ENCODE peak calls at places on chromosomes 3 and 15, in nine cellular contexts. S, T, B, Z, Q, J, W, H and F are unnamed samples.

GRCh38 chr3:177136715-177137114 is 60.6 kb downstream of the TBL1XR1 start:
- DNase-seq in S (no peak), T (no peak), B (no peak), Z (no peak), Q (no peak), J (no peak), W (no peak), H (no peak), F (no peak)

GRCh38 chr15:98144388-98144787 is 183.9 kb downstream of the ARRDC4 start:
- DNase-seq in S (no peak), T (no peak), B (no peak), Z (no peak), Q (no peak), J (no peak), W (no peak), H (no peak), F (no peak)

GRCh38 chr3:175383366-175383765 is 524.2 kb downstream of the NAALADL2 start:
- DNase-seq in S (no peak), T (no peak), B (no peak), Z (peak; percentile 31), Q (peak; percentile 45), J (no peak), W (no peak), H (no peak), F (no peak)

GRCh38 chr3:2628117-2628516 is 482.1 kb downstream of the IL5RA start:
- DNase-seq in S (no peak), T (no peak), B (no peak), Z (no peak), Q (no peak), J (no peak), W (no peak), H (no peak), F (no peak)

GRCh38 chr15:78303729-78304486 is 4.5 kb upstream of the SKIC8 start:
- DNase-seq in S (no peak), T (no peak), B (no peak), Z (no peak), Q (no peak), J (no peak), W (no peak), H (no peak), F (no peak)

GRCh38 chr3:117722856-117723255 is 1013.3 kb downstream of the TUSC7 start:
- DNase-seq in S (no peak), T (no peak), B (no peak), Z (no peak), Q (no peak), J (no peak), W (no peak), H (no peak), F (no peak)

GRCh38 chr15:45667002-45667401 is 32.2 kb downstream of the SQOR start:
- DNase-seq in S (no peak), T (no peak), B (no peak), Z (no peak), Q (no peak), J (no peak), W (no peak), H (no peak), F (no peak)

GRCh38 chr3:127026036-127026435 is 43.1 kb downstream of the PLXNA1 start:
- DNase-seq in S (no peak), T (no peak), B (no peak), Z (no peak), Q (no peak), J (no peak), W (no peak), H (no peak), F (no peak)

GRCh38 chr3:158352551-158352950 is 218.4 kb upstream of the MLF1 start:
- DNase-seq in S (no peak), T (no peak), B (no peak), Z (peak; percentile 72), Q (no peak), J (no peak), W (no peak), H (no peak), F (no peak)

GRCh38 chr3:5012398-5012797 is 33.2 kb downstream of the BHLHE40 start:
- DNase-seq in S (no peak), T (no peak), B (no peak), Z (no peak), Q (no peak), J (no peak), W (no peak), H (peak; percentile 62), F (no peak)

GRCh38 chr3:30170681-30171438 is 435.5 kb upstream of the TGFBR2 start:
- DNase-seq in S (no peak), T (no peak), B (no peak), Z (no peak), Q (no peak), J (no peak), W (no peak), H (no peak), F (no peak)

GRCh38 chr15:75309711-75310110 is 26.2 kb upstream of the COMMD4 start:
- DNase-seq in S (no peak), T (no peak), B (no peak), Z (peak; percentile 12), Q (peak; percentile 5), J (no peak), W (no peak), H (no peak), F (no peak)

GRCh38 chr3:16177962-16178627 is 3.6 kb downstream of the GALNT15 start:
- DNase-seq in S (peak; percentile 88), T (peak; percentile 84), B (peak; percentile 10), Z (peak; percentile 93), Q (peak; percentile 91), J (peak; percentile 82), W (peak; percentile 25), H (peak; percentile 90), F (no peak)

GRCh38 chr3:135989247-135989646 is 23.7 kb downstream of the PPP2R3A start:
- DNase-seq in S (no peak), T (no peak), B (no peak), Z (no peak), Q (peak; percentile 57), J (peak; percentile 56), W (no peak), H (no peak), F (no peak)

GRCh38 chr3:177792363-177793030 is 595.2 kb upstream of the TBL1XR1 start:
- DNase-seq in S (no peak), T (no peak), B (no peak), Z (peak; percentile 36), Q (peak; percentile 38), J (peak; percentile 78), W (no peak), H (no peak), F (no peak)

GRCh38 chr15:101001796-101002195 is 82.6 kb downstream of the LRRK1 start:
- DNase-seq in S (no peak), T (no peak), B (no peak), Z (no peak), Q (no peak), J (no peak), W (no peak), H (no peak), F (no peak)

GRCh38 chr3:180871901-180872300 is 40.6 kb upstream of the FXR1 start:
- DNase-seq in S (no peak), T (no peak), B (no peak), Z (peak; percentile 64), Q (peak; percentile 94), J (peak; percentile 2), W (no peak), H (no peak), F (no peak)

GRCh38 chr15:29613951-29614382 is 208.3 kb downstream of the TJP1 start:
- DNase-seq in S (no peak), T (peak; percentile 54), B (no peak), Z (no peak), Q (no peak), J (no peak), W (no peak), H (no peak), F (no peak)

GRCh38 chr3:36911990-36912804 is 32.7 kb downstream of the TRANK1 start:
- DNase-seq in S (peak; percentile 83), T (peak; percentile 81), B (peak; percentile 11), Z (peak; percentile 86), Q (peak; percentile 82), J (peak; percentile 40), W (no peak), H (peak; percentile 85), F (no peak)

GRCh38 chr3:140238646-140239314 is 303.8 kb downstream of the CLSTN2 start:
- DNase-seq in S (no peak), T (no peak), B (no peak), Z (no peak), Q (peak; percentile 6), J (no peak), W (no peak), H (no peak), F (no peak)

GRCh38 chr3:127170794-127171193 is 22.1 kb upstream of the PRR23E start:
- DNase-seq in S (no peak), T (peak; percentile 19), B (no peak), Z (peak; percentile 36), Q (peak; percentile 40), J (peak; percentile 70), W (no peak), H (no peak), F (no peak)

GRCh38 chr3:174614046-174614445 is 245.1 kb upstream of the NAALADL2 start:
- DNase-seq in S (no peak), T (no peak), B (no peak), Z (peak; percentile 19), Q (no peak), J (no peak), W (no peak), H (no peak), F (no peak)

GRCh38 chr3:133856316-133856715 is 39.4 kb downstream of the RAB6B start:
- DNase-seq in S (no peak), T (no peak), B (no peak), Z (peak; percentile 13), Q (peak; percentile 23), J (no peak), W (no peak), H (no peak), F (no peak)

GRCh38 chr3:195059006-195059350 is 212.0 kb downstream of the XXYLT1 start:
- DNase-seq in S (no peak), T (no peak), B (no peak), Z (peak; percentile 22), Q (no peak), J (no peak), W (no peak), H (no peak), F (no peak)

GRCh38 chr15:32718822-32719716 is 1.3 kb downstream of the GREM1 start:
- DNase-seq in S (peak; percentile 38), T (peak; percentile 16), B (no peak), Z (peak; percentile 32), Q (no peak), J (peak; percentile 46), W (no peak), H (peak; percentile 57), F (no peak)

GRCh38 chr3:43330981-43331380 is 44.6 kb downstream of the SNRK start:
- DNase-seq in S (no peak), T (no peak), B (no peak), Z (peak; percentile 7), Q (peak; percentile 5), J (no peak), W (no peak), H (no peak), F (no peak)

GRCh38 chr3:56783644-56784451 is 17.9 kb downstream of the ARHGEF3 start:
- DNase-seq in S (peak; percentile 81), T (peak; percentile 97), B (peak; percentile 42), Z (peak; percentile 86), Q (peak; percentile 90), J (peak; percentile 27), W (no peak), H (peak; percentile 92), F (peak; percentile 13)

GRCh38 chr15:35753486-35753885 is 207.5 kb upstream of the DPH6 start:
- DNase-seq in S (no peak), T (peak; percentile 80), B (no peak), Z (no peak), Q (peak; percentile 68), J (peak; percentile 24), W (no peak), H (no peak), F (no peak)

GRCh38 chr3:41247590-41247989 is 48.3 kb downstream of the CTNNB1 start:
- DNase-seq in S (no peak), T (no peak), B (no peak), Z (no peak), Q (no peak), J (no peak), W (no peak), H (no peak), F (no peak)

GRCh38 chr3:186512570-186513302 is 31.4 kb downstream of the CRYGS start:
- DNase-seq in S (no peak), T (no peak), B (no peak), Z (no peak), Q (no peak), J (no peak), W (no peak), H (no peak), F (no peak)

GRCh38 chr15:79930509-79930908 is 33.7 kb upstream of the MTHFS start:
- DNase-seq in S (no peak), T (no peak), B (no peak), Z (no peak), Q (no peak), J (no peak), W (no peak), H (no peak), F (no peak)